ENCODE peak calls at places on chromosomes 2 and 18, in seven cellular contexts. Y is lung, O is keratinocyte, R is GM23338, J is cardiac fibroblast, V is skeletal muscle cell, E is ascending aorta. H is an unnamed sample.

GRCh38 chr2:118102433-118103082 is 14.3 kb downstream of the INSIG2 start:
- DNase-seq in Y (no peak), O (no peak), R (no peak), J (peak; percentile 36), V (no peak), E (no peak), H (no peak)

GRCh38 chr18:44839239-44839666 is 158.6 kb downstream of the SETBP1 start:
- DNase-seq in Y (peak; percentile 67), O (no peak), R (peak; percentile 37), J (peak; percentile 64), V (no peak), E (peak; percentile 47), H (peak; percentile 12)

GRCh38 chr2:112032615-112033457 is 22.2 kb upstream of the TMEM87B start:
- DNase-seq in Y (peak; percentile 73), O (no peak), R (no peak), J (peak; percentile 81), V (peak; percentile 41), E (no peak), H (no peak)

GRCh38 chr2:23373666-23374065 is 11.3 kb upstream of the KLHL29 start:
- DNase-seq in Y (no peak), O (no peak), R (no peak), J (no peak), V (no peak), E (no peak), H (no peak)

GRCh38 chr2:28428486-28428885 is 35.8 kb downstream of the FOSL2 start:
- DNase-seq in Y (no peak), O (no peak), R (no peak), J (no peak), V (no peak), E (no peak), H (no peak)

GRCh38 chr2:28515176-28515751 is 19.4 kb downstream of the PLB1 start:
- DNase-seq in Y (no peak), O (no peak), R (no peak), J (no peak), V (no peak), E (no peak), H (no peak)

GRCh38 chr2:10424051-10424450 is 24.1 kb downstream of the ODC1 start:
- DNase-seq in Y (no peak), O (no peak), R (no peak), J (peak; percentile 86), V (no peak), E (no peak), H (no peak)

GRCh38 chr2:84971799-84972790 is 1.1 kb downstream of the KCMF1 start:
- DNase-seq in Y (peak; percentile 53), O (no peak), R (peak; percentile 48), J (peak; percentile 48), V (no peak), E (no peak), H (no peak)

GRCh38 chr2:26008851-26009566 is 24.9 kb upstream of the RAB10 start:
- DNase-seq in Y (peak; percentile 78), O (peak; percentile 100), R (no peak), J (peak; percentile 94), V (peak; percentile 88), E (peak; percentile 63), H (no peak)

GRCh38 chr2:191049728-191050639 is 36.0 kb upstream of the STAT1 start:
- DNase-seq in Y (no peak), O (no peak), R (no peak), J (peak; percentile 82), V (peak; percentile 89), E (no peak), H (no peak)

GRCh38 chr2:45014016-45014702 is 4.9 kb upstream of the SIX2 start:
- DNase-seq in Y (no peak), O (no peak), R (peak; percentile 85), J (peak; percentile 77), V (peak; percentile 36), E (no peak), H (no peak)

GRCh38 chr2:219445220-219445631 is 10.6 kb downstream of the SPEG start:
- DNase-seq in Y (no peak), O (no peak), R (no peak), J (no peak), V (no peak), E (no peak), H (no peak)

GRCh38 chr2:148555622-148556294 is 88.8 kb upstream of the EPC2 start:
- DNase-seq in Y (no peak), O (no peak), R (no peak), J (no peak), V (no peak), E (no peak), H (no peak)
- H3K4me3 ChIP-seq in Y (no peak overlapping the region), O (no peak overlapping the region), R (no peak overlapping the region), J (no peak overlapping the region), V (no peak overlapping the region), E (no peak overlapping the region), H (no peak overlapping the region)

GRCh38 chr2:42495234-42495581 is 1.4 kb upstream of the KCNG3 start:
- DNase-seq in Y (no peak), O (no peak), R (no peak), J (no peak), V (no peak), E (no peak), H (no peak)
- H3K4me3 ChIP-seq in Y (no peak overlapping the region), O (peak overlapping the region; percentile 71), R (peak overlapping the region; percentile 33), J (no peak overlapping the region), V (no peak overlapping the region), E (no peak overlapping the region), H (peak overlapping the region; percentile 53)

GRCh38 chr2:60519259-60519863 is 34.1 kb downstream of the BCL11A start:
- DNase-seq in Y (no peak), O (no peak), R (no peak), J (peak; percentile 16), V (no peak), E (no peak), H (no peak)
- H3K4me3 ChIP-seq in Y (no peak overlapping the region), O (no peak overlapping the region), R (peak overlapping the region; percentile 27), J (no peak overlapping the region), V (no peak overlapping the region), E (no peak overlapping the region), H (no peak overlapping the region)

DNA sequence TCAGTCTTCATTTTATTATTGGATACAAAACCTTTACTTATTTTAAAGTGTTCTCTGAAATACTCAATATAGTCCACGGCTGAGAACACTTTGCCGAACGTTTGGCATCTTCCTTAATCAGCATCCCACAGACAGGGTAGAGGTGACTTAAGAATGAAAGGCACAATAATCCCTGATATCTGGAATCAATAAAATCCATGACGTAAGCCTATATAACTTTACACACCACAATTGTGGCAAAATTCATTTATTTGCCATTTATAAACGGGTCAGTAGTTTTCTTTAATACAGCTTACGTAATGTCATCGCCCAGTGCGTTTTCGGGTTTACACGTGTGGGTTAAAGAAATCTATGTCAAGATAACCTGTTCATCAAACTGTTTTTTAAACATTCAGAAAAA is 1.3 kb downstream of the MGAT4A start:
- DNase-seq in Y (no peak), O (no peak), R (no peak), J (no peak), V (no peak), E (no peak), H (no peak)
- H3K4me3 ChIP-seq in Y (no peak overlapping the region), O (no peak overlapping the region), R (peak overlapping the region; percentile 68), J (no peak overlapping the region), V (no peak overlapping the region), E (peak overlapping the region; percentile 82), H (peak overlapping the region; percentile 93)

DNA sequence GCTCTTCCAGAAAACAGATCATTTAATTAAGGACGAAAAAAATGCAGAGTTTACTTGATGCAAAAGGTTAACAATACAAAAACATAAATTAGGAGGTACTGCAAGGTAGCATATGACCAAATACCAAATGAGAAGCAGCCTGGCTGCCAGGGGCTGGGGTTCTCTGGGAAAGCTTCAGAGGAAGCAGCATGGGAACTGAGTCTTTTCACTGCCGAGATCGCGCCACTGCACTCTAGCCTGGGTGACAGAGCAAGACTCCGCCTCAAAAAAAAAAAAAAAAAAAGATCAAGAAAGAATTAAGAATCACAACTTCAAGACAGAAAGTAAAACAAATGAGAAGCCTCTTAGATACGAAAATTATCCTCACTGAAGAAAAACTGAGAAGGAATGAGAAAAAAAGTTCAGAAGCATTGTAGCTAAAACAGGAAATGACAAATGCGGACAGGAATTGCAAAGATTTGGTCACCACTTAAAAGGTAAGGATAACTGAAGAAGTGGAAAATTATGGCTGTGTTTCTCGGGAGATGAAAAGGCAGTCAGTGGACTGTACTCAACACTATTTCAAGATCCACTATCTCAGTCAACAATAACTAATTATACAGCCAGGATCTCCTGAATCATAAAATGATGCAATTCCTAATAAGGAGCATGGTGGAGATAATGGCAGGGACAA is 4.3 kb downstream of the SEPTIN10 start:
- DNase-seq in Y (no peak), O (no peak), R (peak; percentile 27), J (peak; percentile 81), V (no peak), E (no peak), H (no peak)
- H3K4me3 ChIP-seq in Y (no peak overlapping the region), O (peak overlapping the region; percentile 67), R (no peak overlapping the region), J (peak overlapping the region; percentile 48), V (peak overlapping the region; percentile 20), E (peak overlapping the region; percentile 11), H (peak overlapping the region; percentile 2)

GRCh38 chr2:20525041-20526035 is 78.5 kb downstream of the RHOB start:
- DNase-seq in Y (peak; percentile 80), O (no peak), R (no peak), J (peak; percentile 95), V (peak; percentile 88), E (no peak), H (no peak)

GRCh38 chr2:20526146-20526545 is 79.3 kb downstream of the RHOB start:
- DNase-seq in Y (no peak), O (no peak), R (no peak), J (no peak), V (no peak), E (no peak), H (no peak)

GRCh38 chr2:20528713-20529112 is 81.8 kb downstream of the RHOB start:
- DNase-seq in Y (no peak), O (no peak), R (no peak), J (no peak), V (no peak), E (no peak), H (no peak)

GRCh38 chr2:20524412-20525040 is 77.7 kb downstream of the RHOB start:
- DNase-seq in Y (no peak), O (no peak), R (no peak), J (peak; percentile 56), V (no peak), E (no peak), H (no peak)

GRCh38 chr2:20526666-20527065 is 79.8 kb downstream of the RHOB start:
- DNase-seq in Y (no peak), O (no peak), R (no peak), J (no peak), V (no peak), E (no peak), H (no peak)
- H3K4me3 ChIP-seq in Y (no peak overlapping the region), O (no peak overlapping the region), R (no peak overlapping the region), J (no peak overlapping the region), V (no peak overlapping the region), E (no peak overlapping the region), H (no peak overlapping the region)

GRCh38 chr18:58223717-58224424 is 179.8 kb downstream of the NEDD4L start:
- DNase-seq in Y (peak; percentile 72), O (no peak), R (no peak), J (peak; percentile 94), V (peak; percentile 60), E (peak; percentile 21), H (no peak)
- H3K4me3 ChIP-seq in Y (peak overlapping the region; percentile 8), O (peak overlapping the region; percentile 87), R (no peak overlapping the region), J (peak overlapping the region; percentile 22), V (no peak overlapping the region), E (peak overlapping the region; percentile 29), H (peak overlapping the region; percentile 18)

GRCh38 chr2:11677146-11678055 is 7.4 kb upstream of the NTSR2 start:
- DNase-seq in Y (no peak), O (no peak), R (peak; percentile 60), J (no peak), V (no peak), E (no peak), H (no peak)
- H3K4me3 ChIP-seq in Y (no peak overlapping the region), O (no peak overlapping the region), R (no peak overlapping the region), J (no peak overlapping the region), V (no peak overlapping the region), E (no peak overlapping the region), H (no peak overlapping the region)

H was measured in esophagus squamous epithelium.